ENCODE peak calls at places on chromosomes 3 and 15, in four cellular contexts. H, N, K and E are unnamed samples.

GRCh38 chr15:37136666-37137065 is 36.3 kb upstream of the MEIS2 start:
- DNase-seq in H (no peak), K (no peak), N (peak), E (no peak)

GRCh38 chr3:158167737-158168469 is 58.0 kb downstream of the RSRC1 start:
- DNase-seq in H (peak), K (no peak), N (peak), E (peak)

GRCh38 chr15:89551502-89551901 is 23.8 kb upstream of the TICRR start:
- DNase-seq in K (no peak), H (no peak), N (peak), E (no peak)

GRCh38 chr3:42749025-42749752 is 23.9 kb downstream of the CCDC13 start:
- DNase-seq in N (no peak), K (no peak), H (no peak), E (no peak)

GRCh38 chr3:13301295-13301987 is 118.7 kb downstream of the NUP210 start:
- DNase-seq in H (peak), K (no peak), N (peak), E (peak)

GRCh38 chr3:4908066-4908768 is 71.0 kb upstream of the BHLHE40 start:
- DNase-seq in N (no peak), H (no peak), K (no peak), E (no peak)

GRCh38 chr3:8769088-8769822 is at the start of gene OXTR:
- DNase-seq in K (peak), N (peak), H (no peak), E (peak)

GRCh38 chr3:29582310-29582709 is 301.4 kb downstream of the RBMS3 start:
- DNase-seq in H (no peak), N (no peak), K (no peak), E (no peak)

GRCh38 chr3:65886376-65886775 is 152.3 kb downstream of the MAGI1 start:
- DNase-seq in K (no peak), N (no peak), H (no peak), E (no peak)

GRCh38 chr15:48086162-48086561 is 34.6 kb upstream of the SLC24A5 start:
- DNase-seq in H (no peak), K (no peak), N (no peak), E (no peak)

GRCh38 chr3:68017069-68017468 is 362.7 kb upstream of the SUCLG2 start:
- DNase-seq in H (no peak), N (peak), K (no peak), E (peak)

GRCh38 chr15:34122771-34123183 is 20.9 kb downstream of the PGBD4 start:
- DNase-seq in N (peak), H (no peak), K (no peak), E (no peak)

GRCh38 chr3:38438421-38438820 is 15.3 kb upstream of the ACVR2B start:
- DNase-seq in N (peak), K (peak), H (no peak), E (peak)

GRCh38 chr3:12751548-12751947 is 7.5 kb downstream of the TMEM40 start:
- DNase-seq in H (no peak), K (no peak), N (peak), E (peak)

GRCh38 chr15:35450492-35450891 is 95.5 kb downstream of the DPH6 start:
- DNase-seq in H (no peak), K (no peak), N (peak), E (no peak)

GRCh38 chr3:170038434-170039110 is 777 bp downstream of the GPR160 start:
- DNase-seq in N (peak), H (no peak), K (no peak), E (peak)

GRCh38 chr3:111729087-111729846 is 129.8 kb upstream of the PHLDB2 start:
- DNase-seq in H (no peak), N (peak), K (peak), E (peak)

GRCh38 chr3:117439812-117440211 is 730.2 kb downstream of the TUSC7 start:
- DNase-seq in N (peak), K (peak), H (no peak), E (peak)

GRCh38 chr15:89119489-89120478 is 31.5 kb downstream of the ABHD2 start:
- DNase-seq in H (no peak), N (peak), K (no peak), E (peak)

GRCh38 chr15:47846911-47847310 is 129.6 kb downstream of the SEMA6D start:
- DNase-seq in N (no peak), H (no peak), K (no peak), E (no peak)

GRCh38 chr15:79028411-79028964 is 62.1 kb downstream of the RASGRF1 start:
- DNase-seq in N (peak), H (peak), K (peak), E (peak)

GRCh38 chr3:4984511-4984864 is 5.3 kb downstream of the BHLHE40 start:
- DNase-seq in K (no peak), H (no peak), N (no peak), E (peak)

GRCh38 chr15:75729304-75730069 is 16.8 kb upstream of the CSPG4 start:
- DNase-seq in K (no peak), H (no peak), N (no peak), E (no peak)

GRCh38 chr3:47799733-47800132 is 3.2 kb upstream of the DHX30 start:
- DNase-seq in H (no peak), N (peak), K (no peak), E (no peak)
- TF ChIP-seq CTCF in H (peak), N (peak), K (no peak), E (peak)

GRCh38 chr15:99414755-99415731 is 150.7 kb upstream of the MEF2A start:
- DNase-seq in N (no peak), H (no peak), K (no peak), E (peak)

GRCh38 chr15:99412626-99413025 is 153.2 kb upstream of the MEF2A start:
- DNase-seq in N (no peak), H (no peak), K (no peak), E (no peak)

GRCh38 chr15:99412082-99412481 is 153.7 kb upstream of the MEF2A start:
- DNase-seq in K (no peak), N (no peak), H (no peak), E (no peak)

GRCh38 chr15:99413955-99414754 is 151.6 kb upstream of the MEF2A start:
- DNase-seq in N (no peak), H (no peak), K (no peak), E (no peak)

GRCh38 chr15:99416191-99417188 is 149.3 kb upstream of the MEF2A start:
- DNase-seq in K (no peak), H (no peak), N (no peak), E (no peak)
- TF ChIP-seq CTCF in K (no peak), H (no peak), N (no peak), E (no peak)

DNA sequence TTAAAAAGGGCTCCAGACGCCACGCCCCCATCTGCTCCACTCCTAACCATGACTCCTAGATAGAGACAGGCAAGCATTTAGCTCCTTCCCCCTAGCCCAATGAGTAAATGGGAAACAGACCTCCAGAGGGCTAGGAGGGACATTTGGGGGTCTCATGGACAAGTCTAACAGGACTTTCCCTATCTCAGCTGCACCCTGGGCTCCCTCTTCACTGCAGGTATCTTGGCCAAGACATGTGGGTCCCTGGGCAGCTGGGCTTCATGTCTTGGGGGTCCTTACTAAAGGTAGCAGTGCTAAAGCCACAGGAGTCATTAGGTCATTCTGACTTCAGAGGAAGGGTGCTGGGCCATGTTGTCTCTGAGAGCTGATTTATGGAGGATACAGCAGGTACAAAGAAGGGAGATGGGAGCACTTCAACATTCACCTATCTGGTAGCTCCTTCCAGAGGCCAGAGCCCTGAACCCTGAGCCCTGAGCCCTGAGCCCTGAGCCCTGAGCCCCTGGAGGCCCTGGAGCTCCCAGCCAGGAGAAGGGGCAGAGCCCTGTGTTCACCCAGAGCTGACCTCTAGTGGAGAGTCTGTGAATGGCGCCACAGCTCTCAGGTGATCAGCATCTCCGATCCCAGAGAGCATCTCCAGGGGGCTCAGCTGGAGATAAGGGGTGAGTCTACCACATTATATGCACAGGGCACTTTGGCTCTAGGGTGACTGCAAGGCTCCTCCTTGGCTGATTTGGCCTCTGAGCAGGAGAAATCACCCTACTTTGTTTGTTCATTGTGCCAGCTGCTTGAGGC is 40.1 kb upstream of the EPHB1 start:
- DNase-seq in K (peak), H (peak), N (peak), E (peak)
- TF ChIP-seq CTCF in K (peak), H (peak), N (peak), E (peak)

GRCh38 chr15:45394681-45395080 is 16.3 kb upstream of the GATM start:
- DNase-seq in K (no peak), H (no peak), N (no peak), E (no peak)

GRCh38 chr15:45395956-45396355 is 17.6 kb upstream of the GATM start:
- DNase-seq in H (no peak), N (no peak), K (no peak), E (no peak)

GRCh38 chr15:45397116-45397665 is 18.8 kb upstream of the GATM start:
- DNase-seq in N (no peak), H (no peak), K (no peak), E (no peak)

GRCh38 chr15:45391746-45392711 is 13.7 kb upstream of the GATM start:
- DNase-seq in H (no peak), N (no peak), K (no peak), E (no peak)

GRCh38 chr15:45393851-45394250 is 15.5 kb upstream of the GATM start:
- DNase-seq in H (no peak), K (no peak), N (peak), E (peak)
- TF ChIP-seq CTCF in H (peak), K (no peak), N (peak), E (no peak)

GRCh38 chr15:100653608-100654007 is 51.2 kb downstream of the ASB7 start:
- DNase-seq in N (no peak), H (no peak), K (no peak), E (no peak)

GRCh38 chr15:100650685-100651084 is 48.3 kb downstream of the ASB7 start:
- DNase-seq in H (no peak), K (no peak), N (peak), E (peak)

DNA sequence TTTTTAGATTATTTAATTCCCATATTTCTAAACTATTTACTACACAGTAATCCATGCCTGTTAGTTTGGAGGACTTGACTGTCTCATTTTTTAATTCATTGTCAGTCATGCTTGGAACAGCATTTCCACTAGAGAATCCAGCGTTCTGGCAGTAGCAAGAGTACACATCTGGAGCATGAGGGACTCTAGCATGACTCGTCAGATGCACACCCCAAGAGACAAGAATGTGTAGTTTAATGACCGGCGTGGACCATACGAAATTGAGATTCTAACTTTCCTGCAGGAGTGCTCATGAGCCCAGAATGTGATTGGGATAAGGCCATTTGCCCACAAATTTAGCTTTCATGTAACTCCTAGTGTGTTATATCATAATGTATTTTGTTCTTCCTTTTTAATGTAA is 48.9 kb downstream of the ASB7 start:
- DNase-seq in N (peak), K (no peak), H (no peak), E (no peak)
- TF ChIP-seq CTCF in N (no peak), K (no peak), H (no peak), E (no peak)